ENCODE peak calls at places on chromosomes 2 and 18, in ten cellular contexts. X is IMR-90; L is HT-29; J is activated T-helper 1 cell treated with anti-CD3 and anti-CD28 coated beads, Interleukin-2, amount 50 U/mL, for 16 hours; U is GM18507; R is AG08396; G is EL; S is T-helper 1 cell; Z is lower lobe of right lung; M is lower leg skin. V is an unnamed sample.

GRCh38 chr2:83342860-83343329 is 1116.2 kb downstream of the SUCLG1 start:
- DNase-seq in S (no peak), R (no peak), M (no peak), U (no peak), Z (no peak), X (no peak), J (no peak), L (no peak), G (no peak), V (no peak)

GRCh38 chr2:74935883-74936483 is 22.5 kb upstream of the POLE4 start:
- DNase-seq in M (no peak), J (no peak), R (no peak), X (no peak), U (no peak), G (peak; percentile 67), S (no peak), L (no peak), Z (no peak), V (no peak)

GRCh38 chr18:7616661-7617060 is 49.5 kb downstream of the PTPRM start:
- DNase-seq in U (no peak), M (peak; percentile 42), Z (no peak), R (no peak), G (peak; percentile 64), J (no peak), L (no peak), S (no peak), X (no peak), V (no peak)

GRCh38 chr2:146458585-146458984 is 1386.2 kb upstream of the ACVR2A start:
- DNase-seq in L (no peak), J (no peak), S (no peak), Z (no peak), R (no peak), M (no peak), U (no peak), X (no peak), G (no peak), V (no peak)

GRCh38 chr2:101860157-101860556 is 131.6 kb upstream of the IL1R2 start:
- DNase-seq in X (no peak), J (no peak), S (no peak), M (no peak), Z (no peak), L (peak; percentile 11), U (no peak), G (no peak), R (no peak), V (no peak)

GRCh38 chr2:15631883-15632282 is 40.2 kb downstream of the DDX1 start:
- DNase-seq in G (no peak), R (no peak), S (no peak), L (no peak), J (no peak), U (no peak), M (no peak), Z (no peak), X (no peak), V (no peak)

GRCh38 chr2:41869542-41870256 is 178.1 kb upstream of the PKDCC start:
- DNase-seq in M (peak; percentile 55), S (peak; percentile 57), J (peak; percentile 56), G (peak; percentile 64), U (peak; percentile 37), L (peak; percentile 86), Z (peak; percentile 73), X (peak; percentile 55), R (peak; percentile 67), V (peak; percentile 67)

GRCh38 chr18:21177742-21178305 is 64.2 kb upstream of the GREB1L start:
- DNase-seq in S (no peak), J (no peak), Z (no peak), R (no peak), L (no peak), G (no peak), U (no peak), X (no peak), M (no peak), V (no peak)

GRCh38 chr18:59851784-59852399 is 47.9 kb upstream of the PMAIP1 start:
- DNase-seq in R (no peak), U (no peak), X (no peak), Z (no peak), G (no peak), S (no peak), J (no peak), M (no peak), L (no peak), V (no peak)

GRCh38 chr2:230903251-230904150 is 21.5 kb downstream of the GPR55 start:
- DNase-seq in G (no peak), M (no peak), J (no peak), U (no peak), Z (no peak), S (no peak), X (no peak), R (no peak), L (no peak), V (no peak)

GRCh38 chr2:239321596-239322413 is 79.0 kb downstream of the HDAC4 start:
- DNase-seq in M (no peak), X (no peak), U (no peak), S (no peak), R (no peak), J (no peak), L (no peak), Z (no peak), G (no peak), V (no peak)

GRCh38 chr2:141911485-141912066 is 219.2 kb downstream of the LRP1B start:
- DNase-seq in J (no peak), L (peak; percentile 84), S (no peak), X (peak; percentile 8), M (no peak), U (no peak), G (peak; percentile 8), R (no peak), Z (no peak), V (peak; percentile 11)

GRCh38 chr18:24395049-24395780 is 2.4 kb downstream of the OSBPL1A start:
- DNase-seq in Z (no peak), J (no peak), S (no peak), X (peak; percentile 51), L (no peak), G (no peak), R (no peak), M (no peak), U (no peak), V (peak; percentile 15)

GRCh38 chr2:150698016-150698661 is 210.7 kb upstream of the RND3 start:
- DNase-seq in M (no peak), Z (no peak), X (peak; percentile 58), U (no peak), J (no peak), L (no peak), R (peak; percentile 12), G (peak; percentile 37), S (no peak), V (no peak)

GRCh38 chr2:100367163-100367562 is 44.9 kb upstream of the LONRF2 start:
- DNase-seq in L (no peak), S (no peak), J (no peak), M (no peak), U (no peak), G (no peak), R (no peak), X (no peak), Z (no peak), V (no peak)

GRCh38 chr2:54239427-54239826 is 16.6 kb downstream of the TSPYL6 start:
- DNase-seq in S (no peak), M (no peak), L (no peak), U (no peak), X (peak; percentile 94), G (peak; percentile 91), Z (no peak), J (no peak), R (peak; percentile 50), V (no peak)

GRCh38 chr2:127953128-127953718 is 67.5 kb upstream of the AMMECR1L start:
- DNase-seq in L (no peak), G (no peak), Z (peak; percentile 49), S (no peak), U (no peak), X (peak; percentile 61), J (no peak), M (no peak), R (peak; percentile 63), V (peak; percentile 88)

GRCh38 chr2:152431370-152432098 is 96.6 kb downstream of the FMNL2 start:
- DNase-seq in G (no peak), U (no peak), Z (no peak), J (no peak), S (no peak), X (no peak), M (no peak), R (no peak), L (no peak), V (no peak)

GRCh38 chr2:86020984-86021383 is 84.7 kb downstream of the POLR1A start:
- DNase-seq in S (no peak), M (peak; percentile 74), G (no peak), U (no peak), R (peak; percentile 71), X (peak; percentile 70), J (no peak), Z (no peak), L (no peak), V (no peak)

GRCh38 chr2:161190030-161190429 is 29.8 kb downstream of the TANK start:
- DNase-seq in M (no peak), L (no peak), S (no peak), J (no peak), Z (no peak), G (no peak), U (no peak), X (no peak), R (no peak), V (no peak)

GRCh38 chr2:191302459-191303155 is 57.4 kb downstream of the MYO1B start:
- DNase-seq in S (no peak), G (peak; percentile 27), X (peak; percentile 23), J (no peak), M (no peak), U (peak; percentile 2), R (no peak), L (peak; percentile 46), Z (no peak), V (no peak)

GRCh38 chr2:152054593-152054992 is 44.3 kb downstream of the CACNB4 start:
- DNase-seq in R (no peak), X (peak; percentile 65), Z (no peak), L (no peak), U (no peak), G (peak; percentile 73), J (no peak), S (no peak), M (no peak), V (no peak)

GRCh38 chr2:98959759-98960507 is 23.9 kb upstream of the CRACDL start:
- DNase-seq in G (no peak), U (no peak), X (no peak), S (no peak), J (no peak), R (no peak), M (no peak), L (no peak), Z (no peak), V (no peak)

GRCh38 chr2:27627963-27628766 is 647 bp downstream of the CCDC121 start:
- DNase-seq in L (peak; percentile 51), G (peak; percentile 90), S (no peak), J (no peak), X (peak; percentile 96), M (no peak), U (no peak), R (peak; percentile 48), Z (no peak), V (peak; percentile 30)

GRCh38 chr2:145652992-145653545 is 1133.2 kb upstream of the ZEB2 start:
- DNase-seq in U (no peak), L (no peak), G (peak; percentile 77), Z (no peak), J (no peak), X (peak; percentile 95), R (peak; percentile 40), S (no peak), M (peak; percentile 14), V (no peak)

GRCh38 chr18:56468379-56468778 is 170.0 kb downstream of the TXNL1 start:
- DNase-seq in Z (no peak), G (no peak), M (no peak), J (no peak), R (no peak), L (no peak), U (no peak), S (no peak), X (no peak), V (no peak)

GRCh38 chr2:158729873-158730620 is 65.1 kb upstream of the DAPL1 start:
- DNase-seq in L (no peak), M (no peak), S (no peak), X (no peak), J (no peak), Z (no peak), U (no peak), R (no peak), G (no peak), V (no peak)